ENCODE peak calls at places on chromosomes 16 and 17, in ten cellular contexts. One of them, this sample, is unnamed.

GRCh38 chr17:63523256-63523869 is at the start of gene KCNH6:
- DNase-seq in AG04449: no peak
- DNase-seq in psoas muscle: no peak
- DNase-seq in GM13977: no peak
- DNase-seq in left lung: no peak
- DNase-seq in activated B cell treated with CpG ODN at 0.5 μM for 24 hours: no peak
- DNase-seq in endothelial cell: no peak
- DNase-seq in H1: no peak
- DNase-seq in CD8-positive, alpha-beta T cell: no peak
- DNase-seq in mucosa of descending colon: no peak
- DNase-seq in this sample: no peak

GRCh38 chr17:67132366-67132765 is 88.0 kb downstream of the CACNG1 start:
- DNase-seq in AG04449: no peak
- DNase-seq in psoas muscle: no peak
- DNase-seq in GM13977: no peak
- DNase-seq in left lung: no peak
- DNase-seq in activated B cell treated with CpG ODN at 0.5 μM for 24 hours: no peak
- DNase-seq in endothelial cell: no peak
- DNase-seq in H1: no peak
- DNase-seq in CD8-positive, alpha-beta T cell: no peak
- DNase-seq in mucosa of descending colon: no peak
- DNase-seq in this sample: no peak

GRCh38 chr16:70746040-70746707 is 54.8 kb downstream of the VAC14 start:
- DNase-seq in AG04449: peak; percentile 29
- DNase-seq in psoas muscle: peak; percentile 85
- DNase-seq in GM13977: no peak
- DNase-seq in left lung: peak; percentile 84
- DNase-seq in activated B cell treated with CpG ODN at 0.5 μM for 24 hours: no peak
- DNase-seq in endothelial cell: no peak
- DNase-seq in H1: no peak
- DNase-seq in CD8-positive, alpha-beta T cell: no peak
- DNase-seq in mucosa of descending colon: peak; percentile 79
- DNase-seq in this sample: peak; percentile 82

GRCh38 chr17:58527949-58528348 is 13.5 kb upstream of the MTMR4 start:
- DNase-seq in AG04449: no peak
- DNase-seq in psoas muscle: no peak
- DNase-seq in GM13977: no peak
- DNase-seq in left lung: no peak
- DNase-seq in activated B cell treated with CpG ODN at 0.5 μM for 24 hours: no peak
- DNase-seq in endothelial cell: no peak
- DNase-seq in H1: no peak
- DNase-seq in CD8-positive, alpha-beta T cell: no peak
- DNase-seq in mucosa of descending colon: no peak
- DNase-seq in this sample: no peak

GRCh38 chr17:51805765-51806164 is 352.7 kb downstream of the CA10 start:
- DNase-seq in AG04449: no peak
- DNase-seq in psoas muscle: no peak
- DNase-seq in GM13977: no peak
- DNase-seq in left lung: no peak
- DNase-seq in activated B cell treated with CpG ODN at 0.5 μM for 24 hours: no peak
- DNase-seq in endothelial cell: no peak
- DNase-seq in H1: no peak
- DNase-seq in CD8-positive, alpha-beta T cell: no peak
- DNase-seq in mucosa of descending colon: no peak
- DNase-seq in this sample: no peak

GRCh38 chr16:21277927-21278706 is at the start of gene CRYM:
- DNase-seq in AG04449: no peak
- DNase-seq in psoas muscle: peak; percentile 50
- DNase-seq in GM13977: peak; percentile 81
- DNase-seq in left lung: peak; percentile 68
- DNase-seq in activated B cell treated with CpG ODN at 0.5 μM for 24 hours: peak; percentile 76
- DNase-seq in endothelial cell: peak; percentile 76
- DNase-seq in H1: peak; percentile 91
- DNase-seq in CD8-positive, alpha-beta T cell: no peak
- DNase-seq in mucosa of descending colon: peak; percentile 83
- DNase-seq in this sample: no peak

GRCh38 chr17:41772218-41772585 is 14.3 kb downstream of the JUP start:
- DNase-seq in AG04449: no peak
- DNase-seq in psoas muscle: no peak
- DNase-seq in GM13977: no peak
- DNase-seq in left lung: peak; percentile 69
- DNase-seq in activated B cell treated with CpG ODN at 0.5 μM for 24 hours: no peak
- DNase-seq in endothelial cell: no peak
- DNase-seq in H1: peak; percentile 64
- DNase-seq in CD8-positive, alpha-beta T cell: no peak
- DNase-seq in mucosa of descending colon: peak; percentile 90
- DNase-seq in this sample: no peak

GRCh38 chr16:56633535-56633934 is 1.1 kb downstream of the MT1M start:
- DNase-seq in AG04449: no peak
- DNase-seq in psoas muscle: no peak
- DNase-seq in GM13977: no peak
- DNase-seq in left lung: no peak
- DNase-seq in activated B cell treated with CpG ODN at 0.5 μM for 24 hours: no peak
- DNase-seq in endothelial cell: no peak
- DNase-seq in H1: no peak
- DNase-seq in CD8-positive, alpha-beta T cell: no peak
- DNase-seq in mucosa of descending colon: no peak
- DNase-seq in this sample: no peak

GRCh38 chr17:66920965-66921364 is 43.5 kb upstream of the CACNG4 start:
- DNase-seq in AG04449: no peak
- DNase-seq in psoas muscle: no peak
- DNase-seq in GM13977: no peak
- DNase-seq in left lung: no peak
- DNase-seq in activated B cell treated with CpG ODN at 0.5 μM for 24 hours: no peak
- DNase-seq in endothelial cell: no peak
- DNase-seq in H1: no peak
- DNase-seq in CD8-positive, alpha-beta T cell: no peak
- DNase-seq in mucosa of descending colon: no peak
- DNase-seq in this sample: no peak

GRCh38 chr16:67708368-67708771 is 10.7 kb downstream of the GFOD2 start:
- DNase-seq in AG04449: no peak
- DNase-seq in psoas muscle: peak; percentile 33
- DNase-seq in GM13977: no peak
- DNase-seq in left lung: no peak
- DNase-seq in activated B cell treated with CpG ODN at 0.5 μM for 24 hours: no peak
- DNase-seq in endothelial cell: no peak
- DNase-seq in H1: no peak
- DNase-seq in CD8-positive, alpha-beta T cell: no peak
- DNase-seq in mucosa of descending colon: no peak
- DNase-seq in this sample: peak; percentile 27

GRCh38 chr16:72834499-72834898 is 213.4 kb downstream of the ZFHX3 start:
- DNase-seq in AG04449: no peak
- DNase-seq in psoas muscle: no peak
- DNase-seq in GM13977: no peak
- DNase-seq in left lung: no peak
- DNase-seq in activated B cell treated with CpG ODN at 0.5 μM for 24 hours: no peak
- DNase-seq in endothelial cell: no peak
- DNase-seq in H1: no peak
- DNase-seq in CD8-positive, alpha-beta T cell: no peak
- DNase-seq in mucosa of descending colon: no peak
- DNase-seq in this sample: no peak

GRCh38 chr17:59565959-59566324 is 532 bp downstream of the DHX40 start:
- DNase-seq in AG04449: peak; percentile 10
- DNase-seq in psoas muscle: peak; percentile 27
- DNase-seq in GM13977: peak; percentile 73
- DNase-seq in left lung: peak; percentile 43
- DNase-seq in activated B cell treated with CpG ODN at 0.5 μM for 24 hours: no peak
- DNase-seq in endothelial cell: peak; percentile 57
- DNase-seq in H1: peak; percentile 67
- DNase-seq in CD8-positive, alpha-beta T cell: peak; percentile 44
- DNase-seq in mucosa of descending colon: no peak
- DNase-seq in this sample: peak; percentile 72

GRCh38 chr16:52463904-52464303 is 83.0 kb downstream of the TOX3 start:
- DNase-seq in AG04449: no peak
- DNase-seq in psoas muscle: no peak
- DNase-seq in GM13977: no peak
- DNase-seq in left lung: no peak
- DNase-seq in activated B cell treated with CpG ODN at 0.5 μM for 24 hours: no peak
- DNase-seq in endothelial cell: no peak
- DNase-seq in H1: no peak
- DNase-seq in CD8-positive, alpha-beta T cell: no peak
- DNase-seq in mucosa of descending colon: no peak
- DNase-seq in this sample: no peak

GRCh38 chr17:68972119-68972704 is 17.0 kb upstream of the ABCA8 start:
- DNase-seq in AG04449: no peak
- DNase-seq in psoas muscle: no peak
- DNase-seq in GM13977: peak; percentile 32
- DNase-seq in left lung: no peak
- DNase-seq in activated B cell treated with CpG ODN at 0.5 μM for 24 hours: no peak
- DNase-seq in endothelial cell: peak; percentile 30
- DNase-seq in H1: no peak
- DNase-seq in CD8-positive, alpha-beta T cell: no peak
- DNase-seq in mucosa of descending colon: no peak
- DNase-seq in this sample: peak; percentile 17

GRCh38 chr17:21463204-21463661 is 87.1 kb downstream of the KCNJ12 start:
- DNase-seq in AG04449: no peak
- DNase-seq in psoas muscle: no peak
- DNase-seq in GM13977: no peak
- DNase-seq in left lung: no peak
- DNase-seq in activated B cell treated with CpG ODN at 0.5 μM for 24 hours: no peak
- DNase-seq in endothelial cell: no peak
- DNase-seq in H1: no peak
- DNase-seq in CD8-positive, alpha-beta T cell: no peak
- DNase-seq in mucosa of descending colon: no peak
- DNase-seq in this sample: no peak

GRCh38 chr17:20085283-20085875 is 76.2 kb downstream of the SPECC1 start:
- DNase-seq in AG04449: no peak
- DNase-seq in psoas muscle: no peak
- DNase-seq in GM13977: no peak
- DNase-seq in left lung: no peak
- DNase-seq in activated B cell treated with CpG ODN at 0.5 μM for 24 hours: no peak
- DNase-seq in endothelial cell: no peak
- DNase-seq in H1: no peak
- DNase-seq in CD8-positive, alpha-beta T cell: no peak
- DNase-seq in mucosa of descending colon: no peak
- DNase-seq in this sample: no peak

GRCh38 chr17:56833812-56834379 is at the start of the genes C17orf67 and DGKE:
- DNase-seq in AG04449: peak; percentile 56
- DNase-seq in psoas muscle: peak; percentile 98
- DNase-seq in GM13977: peak; percentile 99
- DNase-seq in left lung: peak; percentile 100
- DNase-seq in activated B cell treated with CpG ODN at 0.5 μM for 24 hours: peak; percentile 99
- DNase-seq in endothelial cell: peak; percentile 97
- DNase-seq in H1: peak; percentile 98
- DNase-seq in CD8-positive, alpha-beta T cell: peak; percentile 99
- DNase-seq in mucosa of descending colon: peak; percentile 99
- DNase-seq in this sample: peak; percentile 94
- TF ChIP-seq CTCF in AG04449: no peak
- TF ChIP-seq CTCF in psoas muscle: no peak
- TF ChIP-seq CTCF in GM13977: no peak
- TF ChIP-seq CTCF in left lung: no peak
- TF ChIP-seq CTCF in activated B cell treated with CpG ODN at 0.5 μM for 24 hours: no peak
- TF ChIP-seq CTCF in endothelial cell: no peak
- TF ChIP-seq CTCF in H1: no peak
- TF ChIP-seq CTCF in CD8-positive, alpha-beta T cell: no peak
- TF ChIP-seq CTCF in mucosa of descending colon: no peak
- TF ChIP-seq CTCF in this sample: no peak

DNA sequence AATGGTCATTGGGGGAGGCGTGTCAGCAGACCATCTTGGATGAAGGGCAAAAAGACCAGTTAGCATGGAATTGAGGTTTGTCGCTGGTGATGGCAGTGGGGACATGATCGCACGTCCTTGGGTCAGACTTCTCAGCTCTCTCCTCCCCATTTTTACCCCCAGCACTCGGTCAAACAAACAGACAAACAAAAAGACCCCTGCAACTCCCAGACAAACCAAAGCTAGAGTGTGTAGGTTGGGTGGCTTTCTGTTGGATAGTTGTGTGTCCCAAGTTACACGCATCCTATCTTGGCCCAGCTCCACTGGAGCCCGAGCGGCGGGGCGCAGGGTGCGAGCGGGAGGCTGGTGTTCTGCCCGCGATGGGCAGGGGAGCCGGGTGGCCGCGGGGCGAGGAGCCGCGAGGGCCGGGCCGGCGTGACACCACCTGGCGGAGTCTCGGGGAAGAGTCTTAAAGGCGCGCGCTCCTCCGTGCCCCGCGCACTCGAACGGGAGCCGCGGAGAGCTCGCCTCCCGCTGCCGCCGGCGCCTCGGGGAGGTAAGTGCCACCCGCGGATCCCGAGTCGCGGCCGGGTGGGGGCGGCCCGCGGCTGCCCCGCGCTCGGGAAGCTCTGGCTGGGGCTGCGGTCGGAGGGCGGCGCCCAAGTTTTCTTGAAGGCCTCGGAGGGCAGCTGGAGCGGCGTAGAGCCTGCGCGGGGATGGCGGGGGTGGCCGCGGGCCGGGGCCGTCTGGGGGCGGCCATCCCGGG is 18.5 kb upstream of the NTN1 start:
- DNase-seq in AG04449: no peak
- DNase-seq in psoas muscle: peak; percentile 27
- DNase-seq in GM13977: peak; percentile 86
- DNase-seq in left lung: no peak
- DNase-seq in activated B cell treated with CpG ODN at 0.5 μM for 24 hours: peak; percentile 53
- DNase-seq in endothelial cell: peak; percentile 66
- DNase-seq in H1: peak; percentile 72
- DNase-seq in CD8-positive, alpha-beta T cell: peak; percentile 36
- DNase-seq in mucosa of descending colon: peak; percentile 48
- DNase-seq in this sample: no peak
- TF ChIP-seq CTCF in AG04449: no peak
- TF ChIP-seq CTCF in psoas muscle: no peak
- TF ChIP-seq CTCF in GM13977: peak; percentile 43
- TF ChIP-seq CTCF in left lung: no peak
- TF ChIP-seq CTCF in activated B cell treated with CpG ODN at 0.5 μM for 24 hours: no peak
- TF ChIP-seq CTCF in endothelial cell: no peak
- TF ChIP-seq CTCF in H1: peak; percentile 13
- TF ChIP-seq CTCF in CD8-positive, alpha-beta T cell: no peak
- TF ChIP-seq CTCF in mucosa of descending colon: no peak
- TF ChIP-seq CTCF in this sample: no peak

DNA sequence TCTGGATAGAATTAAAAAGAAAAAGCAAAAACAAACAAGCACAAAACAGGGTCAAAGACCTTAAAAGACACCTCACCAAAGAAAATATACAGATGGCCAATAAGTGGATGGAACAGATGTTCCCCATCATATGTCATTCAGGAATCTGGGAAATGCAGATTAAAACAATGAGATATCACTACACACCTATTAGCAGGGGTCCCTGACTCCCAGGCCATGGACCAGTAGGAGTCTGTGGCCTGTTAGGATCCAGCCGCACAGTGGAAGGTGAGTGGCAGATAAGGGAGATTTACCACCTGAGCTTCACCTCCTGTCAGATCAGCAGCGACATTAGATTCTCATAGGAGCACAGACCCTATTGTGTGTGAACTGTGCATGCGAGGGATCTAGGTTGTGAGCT is 167.9 kb downstream of the HS3ST4 start:
- DNase-seq in AG04449: no peak
- DNase-seq in psoas muscle: no peak
- DNase-seq in GM13977: no peak
- DNase-seq in left lung: no peak
- DNase-seq in activated B cell treated with CpG ODN at 0.5 μM for 24 hours: no peak
- DNase-seq in endothelial cell: no peak
- DNase-seq in H1: no peak
- DNase-seq in CD8-positive, alpha-beta T cell: no peak
- DNase-seq in mucosa of descending colon: no peak
- DNase-seq in this sample: no peak
- TF ChIP-seq CTCF in AG04449: no peak
- TF ChIP-seq CTCF in psoas muscle: no peak
- TF ChIP-seq CTCF in GM13977: no peak
- TF ChIP-seq CTCF in left lung: no peak
- TF ChIP-seq CTCF in activated B cell treated with CpG ODN at 0.5 μM for 24 hours: no peak
- TF ChIP-seq CTCF in endothelial cell: no peak
- TF ChIP-seq CTCF in H1: no peak
- TF ChIP-seq CTCF in CD8-positive, alpha-beta T cell: no peak
- TF ChIP-seq CTCF in mucosa of descending colon: no peak
- TF ChIP-seq CTCF in this sample: no peak

GRCh38 chr16:62978451-62978850 is 942.2 kb upstream of the CDH8 start:
- DNase-seq in AG04449: no peak
- DNase-seq in psoas muscle: no peak
- DNase-seq in GM13977: no peak
- DNase-seq in left lung: no peak
- DNase-seq in activated B cell treated with CpG ODN at 0.5 μM for 24 hours: no peak
- DNase-seq in endothelial cell: no peak
- DNase-seq in H1: no peak
- DNase-seq in CD8-positive, alpha-beta T cell: no peak
- DNase-seq in mucosa of descending colon: no peak
- DNase-seq in this sample: no peak
- TF ChIP-seq CTCF in AG04449: no peak
- TF ChIP-seq CTCF in psoas muscle: no peak
- TF ChIP-seq CTCF in GM13977: no peak
- TF ChIP-seq CTCF in left lung: no peak
- TF ChIP-seq CTCF in activated B cell treated with CpG ODN at 0.5 μM for 24 hours: no peak
- TF ChIP-seq CTCF in endothelial cell: no peak
- TF ChIP-seq CTCF in H1: no peak
- TF ChIP-seq CTCF in CD8-positive, alpha-beta T cell: no peak
- TF ChIP-seq CTCF in mucosa of descending colon: no peak
- TF ChIP-seq CTCF in this sample: no peak